ENCODE peak calls at places on chromosomes 3 and 15, in five cellular contexts. One of them, this sample, is unnamed.

GRCh38 chr15:101651753-101652097 is 456 bp downstream of the TM2D3 start:
- DNase-seq in OCI-LY7: no peak
- DNase-seq in GM23338: peak
- DNase-seq in MM.1S: peak
- DNase-seq in GM23248: no peak
- DNase-seq in this sample: no peak

GRCh38 chr3:147414369-147415135 is 5.4 kb downstream of the ZIC1 start:
- DNase-seq in GM23248: no peak
- DNase-seq in GM23338: no peak
- DNase-seq in OCI-LY7: no peak
- DNase-seq in MM.1S: no peak
- DNase-seq in this sample: peak

GRCh38 chr3:100226712-100227429 is 33.9 kb upstream of the TBC1D23 start:
- DNase-seq in GM23338: no peak
- DNase-seq in GM23248: peak
- DNase-seq in OCI-LY7: no peak
- DNase-seq in MM.1S: no peak
- DNase-seq in this sample: no peak

GRCh38 chr3:196735751-196736150 is 3.9 kb upstream of the PAK2 start:
- DNase-seq in GM23338: no peak
- DNase-seq in OCI-LY7: no peak
- DNase-seq in MM.1S: no peak
- DNase-seq in GM23248: peak
- DNase-seq in this sample: no peak

GRCh38 chr15:52318729-52319500 is 23.3 kb upstream of the MYO5C start:
- DNase-seq in GM23338: no peak
- DNase-seq in GM23248: no peak
- DNase-seq in MM.1S: no peak
- DNase-seq in OCI-LY7: no peak
- DNase-seq in this sample: no peak

GRCh38 chr3:140186421-140186920 is 251.5 kb downstream of the CLSTN2 start:
- DNase-seq in MM.1S: no peak
- DNase-seq in GM23338: no peak
- DNase-seq in OCI-LY7: no peak
- DNase-seq in GM23248: peak
- DNase-seq in this sample: no peak

GRCh38 chr3:37443363-37444035 is 269.1 kb upstream of the LRRFIP2 start:
- DNase-seq in OCI-LY7: no peak
- DNase-seq in GM23338: no peak
- DNase-seq in MM.1S: no peak
- DNase-seq in GM23248: no peak
- DNase-seq in this sample: no peak

GRCh38 chr15:45732544-45733130 is 97.8 kb downstream of the SQOR start:
- DNase-seq in GM23338: no peak
- DNase-seq in OCI-LY7: no peak
- DNase-seq in GM23248: no peak
- DNase-seq in MM.1S: no peak
- DNase-seq in this sample: peak

GRCh38 chr3:12895391-12896205 is 54.2 kb upstream of the RPL32 start:
- DNase-seq in MM.1S: no peak
- DNase-seq in GM23248: peak
- DNase-seq in OCI-LY7: no peak
- DNase-seq in GM23338: no peak
- DNase-seq in this sample: no peak

GRCh38 chr3:153051427-153052095 is 110.5 kb upstream of the RAP2B start:
- DNase-seq in GM23248: peak
- DNase-seq in GM23338: no peak
- DNase-seq in MM.1S: no peak
- DNase-seq in OCI-LY7: no peak
- DNase-seq in this sample: no peak
- TF ChIP-seq EZH2phosphoT487 in GM23248: no peak
- TF ChIP-seq EZH2phosphoT487 in GM23338: no peak
- TF ChIP-seq EZH2phosphoT487 in MM.1S: no peak
- TF ChIP-seq EZH2phosphoT487 in OCI-LY7: no peak
- TF ChIP-seq EZH2phosphoT487 in this sample: no peak

GRCh38 chr3:132034486-132035464 is at the start of gene CPNE4:
- DNase-seq in GM23338: peak
- DNase-seq in MM.1S: peak
- DNase-seq in GM23248: peak
- DNase-seq in OCI-LY7: peak
- DNase-seq in this sample: peak
- TF ChIP-seq EZH2phosphoT487 in GM23338: no peak
- TF ChIP-seq EZH2phosphoT487 in MM.1S: no peak
- TF ChIP-seq EZH2phosphoT487 in GM23248: no peak
- TF ChIP-seq EZH2phosphoT487 in OCI-LY7: no peak
- TF ChIP-seq EZH2phosphoT487 in this sample: peak

DNA sequence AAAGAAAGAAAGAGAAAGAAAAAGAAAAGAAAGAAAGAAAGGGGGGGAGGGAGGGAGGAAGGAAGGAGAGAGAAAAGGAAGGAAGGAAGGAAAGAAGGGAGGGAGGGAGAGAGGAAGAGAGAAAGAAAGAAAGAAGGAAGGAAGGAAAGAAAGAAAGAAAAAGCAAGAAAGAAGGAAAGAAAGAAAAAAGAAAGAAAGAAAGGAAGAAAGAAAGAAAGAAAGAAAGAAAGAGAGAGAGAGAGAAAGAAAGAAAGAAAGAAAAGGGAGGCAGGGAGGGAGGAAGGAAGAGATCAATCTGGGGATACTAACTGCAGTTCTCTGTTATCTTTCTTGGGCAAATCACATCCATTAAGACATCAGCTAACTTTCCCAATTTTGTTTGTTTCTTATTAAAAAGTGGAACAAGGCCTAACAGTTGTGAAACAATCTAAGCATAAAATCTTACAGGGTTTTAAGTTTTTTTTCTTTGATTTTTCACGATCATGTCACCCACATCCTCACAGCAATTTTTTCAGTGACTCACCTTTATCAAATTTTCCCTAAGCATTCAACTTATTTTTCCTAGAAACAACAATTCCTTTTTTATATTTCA is 36.8 kb downstream of the TBC1D2B start:
- DNase-seq in MM.1S: no peak
- DNase-seq in OCI-LY7: no peak
- DNase-seq in GM23248: peak
- DNase-seq in GM23338: no peak
- DNase-seq in this sample: no peak
- TF ChIP-seq EZH2phosphoT487 in MM.1S: no peak
- TF ChIP-seq EZH2phosphoT487 in OCI-LY7: no peak
- TF ChIP-seq EZH2phosphoT487 in GM23248: no peak
- TF ChIP-seq EZH2phosphoT487 in GM23338: no peak
- TF ChIP-seq EZH2phosphoT487 in this sample: no peak

GRCh38 chr15:84991313-84991712 is 9.7 kb downstream of the PDE8A start:
- DNase-seq in GM23338: no peak
- DNase-seq in MM.1S: no peak
- DNase-seq in OCI-LY7: no peak
- DNase-seq in GM23248: no peak
- DNase-seq in this sample: no peak
- TF ChIP-seq EZH2phosphoT487 in GM23338: no peak
- TF ChIP-seq EZH2phosphoT487 in MM.1S: no peak
- TF ChIP-seq EZH2phosphoT487 in OCI-LY7: no peak
- TF ChIP-seq EZH2phosphoT487 in GM23248: no peak
- TF ChIP-seq EZH2phosphoT487 in this sample: no peak

GRCh38 chr3:120157681-120158080 is 63.4 kb upstream of the GSK3B start:
- DNase-seq in OCI-LY7: no peak
- DNase-seq in GM23248: no peak
- DNase-seq in MM.1S: no peak
- DNase-seq in GM23338: no peak
- DNase-seq in this sample: no peak
- TF ChIP-seq EZH2phosphoT487 in OCI-LY7: no peak
- TF ChIP-seq EZH2phosphoT487 in GM23248: no peak
- TF ChIP-seq EZH2phosphoT487 in MM.1S: no peak
- TF ChIP-seq EZH2phosphoT487 in GM23338: no peak
- TF ChIP-seq EZH2phosphoT487 in this sample: no peak

GRCh38 chr15:89799011-89799924 is 15.4 kb downstream of the ANPEP start:
- DNase-seq in GM23338: no peak
- DNase-seq in MM.1S: no peak
- DNase-seq in GM23248: no peak
- DNase-seq in OCI-LY7: no peak
- DNase-seq in this sample: no peak

GRCh38 chr15:89801471-89802205 is 13.0 kb downstream of the ANPEP start:
- DNase-seq in GM23338: no peak
- DNase-seq in MM.1S: no peak
- DNase-seq in GM23248: no peak
- DNase-seq in OCI-LY7: no peak
- DNase-seq in this sample: no peak

GRCh38 chr15:89797678-89798201 is 16.9 kb downstream of the ANPEP start:
- DNase-seq in MM.1S: no peak
- DNase-seq in GM23338: no peak
- DNase-seq in OCI-LY7: no peak
- DNase-seq in GM23248: no peak
- DNase-seq in this sample: peak

GRCh38 chr15:89802231-89802928 is 12.3 kb downstream of the ANPEP start:
- DNase-seq in OCI-LY7: no peak
- DNase-seq in GM23338: no peak
- DNase-seq in GM23248: no peak
- DNase-seq in MM.1S: no peak
- DNase-seq in this sample: no peak

DNA sequence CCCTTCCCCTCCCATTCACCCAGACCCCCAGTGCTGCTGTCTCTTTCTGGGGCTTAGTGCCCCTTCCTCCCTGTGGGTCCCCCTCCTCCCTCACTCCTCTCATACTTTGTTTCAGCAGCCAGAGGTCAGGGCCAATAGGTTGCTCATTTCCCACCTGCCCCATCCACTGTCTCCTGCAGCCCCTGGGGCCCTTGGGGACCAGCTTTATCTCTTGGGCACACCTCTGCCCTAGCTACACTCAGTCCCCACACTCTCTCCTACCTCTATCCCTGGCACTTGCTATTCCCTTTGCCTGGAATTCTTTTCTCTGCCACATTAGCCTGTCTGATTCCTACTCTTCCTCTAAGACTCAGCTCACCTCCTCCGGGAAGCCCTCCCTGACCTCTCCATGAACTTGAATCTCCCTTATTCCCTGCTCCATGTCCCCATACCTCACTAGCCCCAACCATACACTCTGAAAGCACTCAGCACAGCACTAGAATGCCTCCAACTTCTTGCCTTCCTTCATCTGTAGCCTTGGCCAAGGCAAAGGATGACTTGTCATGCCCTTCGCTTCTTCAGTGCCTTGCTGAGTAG is 14.6 kb downstream of the ANPEP start:
- DNase-seq in MM.1S: no peak
- DNase-seq in OCI-LY7: no peak
- DNase-seq in GM23338: no peak
- DNase-seq in GM23248: no peak
- DNase-seq in this sample: no peak
- TF ChIP-seq EZH2phosphoT487 in MM.1S: no peak
- TF ChIP-seq EZH2phosphoT487 in OCI-LY7: no peak
- TF ChIP-seq EZH2phosphoT487 in GM23338: no peak
- TF ChIP-seq EZH2phosphoT487 in GM23248: no peak
- TF ChIP-seq EZH2phosphoT487 in this sample: no peak

DNA sequence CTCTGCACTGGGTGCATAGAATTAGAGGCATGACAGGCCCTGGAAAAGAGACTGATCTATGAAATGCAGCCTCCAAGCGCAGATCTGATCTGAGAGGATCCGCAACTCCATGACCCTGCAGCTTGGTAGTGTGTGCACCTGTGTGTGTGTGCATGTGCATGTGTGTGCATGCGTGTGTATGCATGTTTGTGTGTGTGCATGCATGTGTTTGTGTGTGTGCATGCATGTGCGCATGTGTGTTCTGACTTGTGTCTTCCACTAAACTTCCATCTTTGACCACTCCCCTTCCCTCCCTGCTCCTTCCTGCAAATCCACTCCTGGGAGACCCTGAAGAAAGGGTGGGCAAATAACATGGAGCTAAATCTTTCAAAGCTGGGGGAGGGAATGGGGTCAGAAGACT is 256.9 kb downstream of the PLCL2 start:
- DNase-seq in MM.1S: no peak
- DNase-seq in OCI-LY7: no peak
- DNase-seq in GM23338: no peak
- DNase-seq in GM23248: no peak
- DNase-seq in this sample: no peak
- TF ChIP-seq EZH2phosphoT487 in MM.1S: no peak
- TF ChIP-seq EZH2phosphoT487 in OCI-LY7: no peak
- TF ChIP-seq EZH2phosphoT487 in GM23338: no peak
- TF ChIP-seq EZH2phosphoT487 in GM23248: no peak
- TF ChIP-seq EZH2phosphoT487 in this sample: no peak

This sample was measured in neural progenitor cell.